ENCODE peak calls at places on chromosomes 2 and 18, in ten cellular contexts. One of them, this sample, is unnamed.

GRCh38 chr2:72864500-72864899 is 22.7 kb upstream of the SPR start:
- DNase-seq in CD8-positive, alpha-beta T cell: no peak
- DNase-seq in heart right ventricle: no peak
- DNase-seq in tibial artery: no peak
- DNase-seq in heart left ventricle: no peak
- DNase-seq in HCT116: no peak
- DNase-seq in Peyer's patch: no peak
- DNase-seq in GM23338: no peak
- DNase-seq in MM.1S: peak
- DNase-seq in right lobe of liver: no peak
- DNase-seq in this sample: peak

GRCh38 chr2:172970660-172971059 is 105.0 kb upstream of the MAP3K20 start:
- DNase-seq in CD8-positive, alpha-beta T cell: peak
- DNase-seq in heart right ventricle: no peak
- DNase-seq in tibial artery: no peak
- DNase-seq in heart left ventricle: no peak
- DNase-seq in HCT116: no peak
- DNase-seq in Peyer's patch: no peak
- DNase-seq in GM23338: no peak
- DNase-seq in MM.1S: no peak
- DNase-seq in right lobe of liver: no peak
- DNase-seq in this sample: no peak

GRCh38 chr2:168245074-168245825 is 2.1 kb downstream of the STK39 start:
- DNase-seq in CD8-positive, alpha-beta T cell: no peak
- DNase-seq in heart right ventricle: no peak
- DNase-seq in tibial artery: no peak
- DNase-seq in heart left ventricle: no peak
- DNase-seq in HCT116: no peak
- DNase-seq in Peyer's patch: no peak
- DNase-seq in GM23338: no peak
- DNase-seq in MM.1S: no peak
- DNase-seq in right lobe of liver: no peak
- DNase-seq in this sample: peak

GRCh38 chr2:215950009-215950408 is 63.3 kb downstream of the MREG start:
- DNase-seq in CD8-positive, alpha-beta T cell: no peak
- DNase-seq in heart right ventricle: no peak
- DNase-seq in tibial artery: no peak
- DNase-seq in heart left ventricle: no peak
- DNase-seq in HCT116: peak
- DNase-seq in Peyer's patch: no peak
- DNase-seq in GM23338: peak
- DNase-seq in MM.1S: peak
- DNase-seq in right lobe of liver: no peak
- DNase-seq in this sample: peak

GRCh38 chr18:51290864-51291263 is 93.4 kb upstream of the MEX3C start:
- DNase-seq in CD8-positive, alpha-beta T cell: no peak
- DNase-seq in heart right ventricle: no peak
- DNase-seq in tibial artery: no peak
- DNase-seq in heart left ventricle: no peak
- DNase-seq in HCT116: no peak
- DNase-seq in Peyer's patch: no peak
- DNase-seq in GM23338: no peak
- DNase-seq in MM.1S: no peak
- DNase-seq in right lobe of liver: no peak
- DNase-seq in this sample: no peak

GRCh38 chr2:225584821-225585220 is 185.3 kb downstream of the NYAP2 start:
- DNase-seq in CD8-positive, alpha-beta T cell: no peak
- DNase-seq in heart right ventricle: no peak
- DNase-seq in tibial artery: no peak
- DNase-seq in heart left ventricle: no peak
- DNase-seq in HCT116: peak
- DNase-seq in Peyer's patch: no peak
- DNase-seq in GM23338: no peak
- DNase-seq in MM.1S: no peak
- DNase-seq in right lobe of liver: no peak
- DNase-seq in this sample: no peak

GRCh38 chr2:8118940-8119781 is 562.7 kb upstream of the ID2 start:
- DNase-seq in CD8-positive, alpha-beta T cell: no peak
- DNase-seq in heart right ventricle: no peak
- DNase-seq in tibial artery: no peak
- DNase-seq in heart left ventricle: no peak
- DNase-seq in HCT116: no peak
- DNase-seq in Peyer's patch: no peak
- DNase-seq in GM23338: no peak
- DNase-seq in MM.1S: no peak
- DNase-seq in right lobe of liver: peak
- DNase-seq in this sample: no peak

GRCh38 chr2:173589604-173590277 is 235.1 kb downstream of the CDCA7 start:
- DNase-seq in CD8-positive, alpha-beta T cell: no peak
- DNase-seq in heart right ventricle: no peak
- DNase-seq in tibial artery: no peak
- DNase-seq in heart left ventricle: no peak
- DNase-seq in HCT116: peak
- DNase-seq in Peyer's patch: no peak
- DNase-seq in GM23338: peak
- DNase-seq in MM.1S: no peak
- DNase-seq in right lobe of liver: no peak
- DNase-seq in this sample: peak

DNA sequence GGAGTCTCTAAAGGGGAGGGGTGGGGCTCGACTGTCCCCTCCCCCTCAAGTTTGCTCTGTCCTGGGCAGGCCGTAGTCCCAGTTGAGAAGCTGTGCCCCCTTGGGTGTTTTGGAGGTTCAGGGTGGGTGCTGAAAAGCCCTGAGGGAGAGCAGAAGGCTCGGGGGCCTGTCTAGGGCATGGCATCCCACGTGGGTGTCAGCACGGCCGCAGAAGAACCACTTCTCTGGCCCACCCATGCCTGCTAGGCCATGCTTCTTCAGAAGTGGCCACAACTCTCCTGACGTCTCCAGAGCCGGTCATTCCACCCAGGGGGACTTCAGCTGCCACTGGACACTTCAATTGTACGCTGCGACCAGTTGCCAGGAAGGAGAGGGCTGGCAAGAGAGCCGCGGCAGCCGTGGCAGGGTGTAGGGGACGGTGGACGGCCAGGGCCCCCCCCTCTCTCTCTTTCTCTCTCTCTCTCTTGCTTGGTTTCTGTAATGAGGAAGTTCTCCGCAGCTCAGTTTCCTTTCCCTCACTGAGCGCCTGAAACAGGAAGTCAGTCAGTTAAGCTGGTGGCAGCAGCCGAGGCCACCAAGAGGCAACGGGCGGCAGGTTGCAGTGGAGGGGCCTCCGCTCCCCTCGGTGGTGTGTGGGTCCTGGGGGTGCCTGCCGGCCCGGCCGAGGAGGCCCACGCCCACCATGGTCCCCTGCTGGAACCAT is at the start of gene INPP5D:
- DNase-seq in CD8-positive, alpha-beta T cell: peak
- DNase-seq in heart right ventricle: peak
- DNase-seq in tibial artery: peak
- DNase-seq in heart left ventricle: peak
- DNase-seq in HCT116: no peak
- DNase-seq in Peyer's patch: peak
- DNase-seq in GM23338: no peak
- DNase-seq in MM.1S: peak
- DNase-seq in right lobe of liver: peak
- DNase-seq in this sample: no peak
- H3K27ac ChIP-seq in CD8-positive, alpha-beta T cell: peak
- H3K27ac ChIP-seq in heart right ventricle: peak
- H3K27ac ChIP-seq in tibial artery: peak
- H3K27ac ChIP-seq in heart left ventricle: peak
- H3K27ac ChIP-seq in HCT116: no peak
- H3K27ac ChIP-seq in Peyer's patch: peak
- H3K27ac ChIP-seq in GM23338: no peak
- H3K27ac ChIP-seq in MM.1S: peak
- H3K27ac ChIP-seq in right lobe of liver: peak
- H3K27ac ChIP-seq in this sample: no peak

GRCh38 chr2:227933891-227934290 is 62.5 kb downstream of the DAW1 start:
- DNase-seq in CD8-positive, alpha-beta T cell: no peak
- DNase-seq in heart right ventricle: no peak
- DNase-seq in tibial artery: no peak
- DNase-seq in heart left ventricle: no peak
- DNase-seq in HCT116: no peak
- DNase-seq in Peyer's patch: no peak
- DNase-seq in GM23338: no peak
- DNase-seq in MM.1S: no peak
- DNase-seq in right lobe of liver: no peak
- DNase-seq in this sample: no peak

GRCh38 chr2:227942021-227942420 is 70.6 kb downstream of the DAW1 start:
- DNase-seq in CD8-positive, alpha-beta T cell: no peak
- DNase-seq in heart right ventricle: no peak
- DNase-seq in tibial artery: no peak
- DNase-seq in heart left ventricle: no peak
- DNase-seq in HCT116: no peak
- DNase-seq in Peyer's patch: no peak
- DNase-seq in GM23338: no peak
- DNase-seq in MM.1S: no peak
- DNase-seq in right lobe of liver: no peak
- DNase-seq in this sample: no peak

DNA sequence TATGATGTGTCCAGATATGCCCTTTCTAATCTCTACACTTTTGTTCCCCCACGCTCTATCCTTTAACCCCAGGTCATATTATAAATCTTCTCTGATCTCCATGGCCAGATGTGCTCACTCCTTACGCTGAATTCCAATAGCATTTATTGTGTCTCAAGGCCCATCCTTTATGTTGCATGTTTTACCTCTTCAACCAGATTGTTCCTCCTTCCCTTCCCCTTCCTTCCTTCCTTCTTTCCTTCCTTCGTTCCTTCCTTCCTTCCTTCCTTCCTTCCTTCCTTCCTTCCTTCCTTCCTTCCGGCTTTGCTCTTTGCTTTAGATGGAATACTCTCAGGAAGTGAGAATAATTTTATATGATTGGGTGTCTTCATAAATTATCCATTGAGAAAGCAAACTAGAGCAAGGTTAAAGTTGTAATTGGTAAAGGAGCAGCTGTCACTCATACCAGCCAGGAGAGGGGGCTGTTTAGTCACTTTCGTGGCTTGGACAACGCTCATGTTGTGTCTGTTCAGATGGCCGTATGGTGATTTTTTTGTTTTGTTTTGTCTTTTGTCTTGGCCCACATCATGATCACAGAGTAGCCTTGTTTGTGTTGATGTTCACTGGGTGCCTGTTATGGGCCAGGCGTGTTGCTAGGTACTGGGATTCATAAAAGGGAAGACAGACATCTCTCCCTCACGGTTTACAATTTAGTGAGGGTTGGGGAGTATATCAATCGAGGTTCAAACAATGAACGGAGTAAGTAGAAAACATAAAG is 68.0 kb downstream of the DAW1 start:
- DNase-seq in CD8-positive, alpha-beta T cell: no peak
- DNase-seq in heart right ventricle: no peak
- DNase-seq in tibial artery: no peak
- DNase-seq in heart left ventricle: no peak
- DNase-seq in HCT116: peak
- DNase-seq in Peyer's patch: no peak
- DNase-seq in GM23338: peak
- DNase-seq in MM.1S: peak
- DNase-seq in right lobe of liver: no peak
- DNase-seq in this sample: peak
- TF ChIP-seq CTCF in CD8-positive, alpha-beta T cell: no peak
- TF ChIP-seq CTCF in heart right ventricle: peak
- TF ChIP-seq CTCF in tibial artery: no peak
- TF ChIP-seq CTCF in heart left ventricle: peak
- TF ChIP-seq CTCF in HCT116: peak
- TF ChIP-seq CTCF in Peyer's patch: no peak
- TF ChIP-seq CTCF in GM23338: peak
- TF ChIP-seq CTCF in MM.1S: peak
- TF ChIP-seq CTCF in right lobe of liver: no peak
- TF ChIP-seq CTCF in this sample: no peak

DNA sequence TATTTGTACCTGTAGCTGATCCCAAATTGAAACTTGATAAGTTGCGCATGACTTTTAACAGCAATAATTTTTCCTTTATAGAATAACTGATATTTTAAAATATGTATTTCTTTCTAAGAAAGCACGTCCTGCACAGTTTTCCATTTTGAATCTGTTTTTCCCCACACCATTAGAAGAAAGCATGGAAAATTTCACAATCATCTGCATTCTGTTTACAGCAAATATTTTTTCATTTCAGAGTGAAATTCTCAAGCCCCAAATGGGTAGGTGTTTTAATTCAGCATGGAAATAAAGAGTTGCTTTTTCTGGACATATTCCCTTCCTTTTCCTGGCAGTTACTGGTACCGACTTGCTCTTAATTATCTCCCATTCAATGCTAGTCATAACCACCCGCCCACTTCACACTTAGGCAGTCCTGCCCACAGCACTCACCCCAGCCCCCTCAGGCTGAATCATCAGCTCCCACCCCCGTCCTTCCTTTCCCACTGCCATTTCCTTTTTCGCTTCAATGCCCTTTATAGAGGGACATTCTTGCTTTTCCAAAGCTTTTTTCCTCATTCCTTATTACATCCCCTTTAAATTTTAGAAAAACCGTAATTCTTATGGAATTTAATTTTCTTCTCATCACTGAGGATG is 89.2 kb upstream of the GLS start:
- DNase-seq in CD8-positive, alpha-beta T cell: no peak
- DNase-seq in heart right ventricle: peak
- DNase-seq in tibial artery: no peak
- DNase-seq in heart left ventricle: peak
- DNase-seq in HCT116: no peak
- DNase-seq in Peyer's patch: no peak
- DNase-seq in GM23338: no peak
- DNase-seq in MM.1S: no peak
- DNase-seq in right lobe of liver: no peak
- DNase-seq in this sample: peak
- H3K27ac ChIP-seq in CD8-positive, alpha-beta T cell: no peak
- H3K27ac ChIP-seq in heart right ventricle: peak
- H3K27ac ChIP-seq in tibial artery: no peak
- H3K27ac ChIP-seq in heart left ventricle: no peak
- H3K27ac ChIP-seq in HCT116: no peak
- H3K27ac ChIP-seq in Peyer's patch: no peak
- H3K27ac ChIP-seq in GM23338: no peak
- H3K27ac ChIP-seq in MM.1S: no peak
- H3K27ac ChIP-seq in right lobe of liver: no peak
- H3K27ac ChIP-seq in this sample: peak

DNA sequence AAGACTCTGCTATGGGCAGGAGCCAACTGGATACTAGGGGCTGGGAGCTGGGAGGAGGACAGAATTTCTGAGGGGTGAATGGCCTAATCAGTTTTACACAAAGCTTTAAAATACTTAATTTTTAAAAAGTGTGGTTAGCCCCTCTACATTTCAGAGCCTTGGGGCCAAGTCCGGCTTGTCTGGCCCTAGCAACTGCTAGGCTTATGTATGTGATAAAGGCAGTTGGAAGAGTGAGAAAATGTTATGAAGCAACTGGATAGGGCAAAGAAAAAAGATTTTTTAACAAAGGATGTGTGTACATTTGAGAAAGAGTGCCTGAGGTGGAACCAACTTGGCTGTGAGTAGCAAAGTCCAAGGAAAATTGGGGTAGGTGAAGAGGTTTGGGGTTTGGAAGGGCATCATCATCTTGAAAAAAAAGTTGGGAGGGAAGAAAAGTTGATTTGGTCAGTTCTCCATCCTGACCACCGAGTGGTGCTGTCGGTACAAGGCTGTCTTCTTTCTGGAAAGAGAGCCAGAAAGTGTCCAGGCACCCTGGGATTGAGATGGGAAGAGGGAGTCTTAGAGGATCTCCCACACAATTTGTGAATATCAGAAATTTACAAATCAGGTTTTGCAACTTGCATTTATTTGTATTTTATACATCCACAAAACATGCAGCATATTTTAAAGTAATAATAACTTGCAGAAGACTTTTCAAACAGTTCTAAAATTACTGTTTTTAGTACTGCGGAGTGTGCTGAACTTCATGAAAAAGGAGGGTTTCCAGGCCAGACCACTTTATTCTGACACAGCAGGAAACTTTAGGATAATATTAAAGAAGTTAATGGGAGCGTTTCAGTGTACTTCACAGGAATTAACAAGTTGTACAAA is 10.5 kb upstream of the CDK15 start:
- DNase-seq in CD8-positive, alpha-beta T cell: no peak
- DNase-seq in heart right ventricle: peak
- DNase-seq in tibial artery: no peak
- DNase-seq in heart left ventricle: no peak
- DNase-seq in HCT116: peak
- DNase-seq in Peyer's patch: no peak
- DNase-seq in GM23338: peak
- DNase-seq in MM.1S: peak
- DNase-seq in right lobe of liver: no peak
- DNase-seq in this sample: peak
- TF ChIP-seq CTCF in CD8-positive, alpha-beta T cell: no peak
- TF ChIP-seq CTCF in heart right ventricle: peak
- TF ChIP-seq CTCF in tibial artery: peak
- TF ChIP-seq CTCF in heart left ventricle: peak
- TF ChIP-seq CTCF in HCT116: peak
- TF ChIP-seq CTCF in Peyer's patch: no peak
- TF ChIP-seq CTCF in GM23338: peak
- TF ChIP-seq CTCF in MM.1S: peak
- TF ChIP-seq CTCF in right lobe of liver: peak
- TF ChIP-seq CTCF in this sample: peak